ENCODE peak calls at places on chromosome 18, in four cellular contexts. N is dorsolateral prefrontal cortex, R is nephron progenitor cell, I is HepG2. C is an unnamed sample.

GRCh38 chr18:13473751-13474150 is 252.6 kb downstream of the FAM210A start:
- DNase-seq in N (peak; percentile 42), R (no peak), I (no peak), C (no peak)

GRCh38 chr18:45009766-45010165 is 329.1 kb downstream of the SETBP1 start:
- DNase-seq in N (no peak), R (no peak), I (no peak), C (no peak)

GRCh38 chr18:24766376-24766775 is 305.9 kb downstream of the HRH4 start:
- DNase-seq in N (no peak), R (no peak), I (no peak), C (no peak)

GRCh38 chr18:23541349-23542093 is 38.2 kb downstream of the RMC1 start:
- DNase-seq in N (no peak), R (no peak), I (no peak), C (no peak)

GRCh38 chr18:78720456-78721250 is 259.0 kb upstream of the SALL3 start:
- DNase-seq in N (no peak), R (no peak), I (no peak), C (no peak)

GRCh38 chr18:21187886-21188285 is 54.1 kb upstream of the GREB1L start:
- DNase-seq in N (no peak), R (no peak), I (no peak), C (no peak)

GRCh38 chr18:64712035-64712434 is 563.1 kb upstream of the LINC00305 start:
- DNase-seq in N (no peak), R (no peak), I (no peak), C (no peak)

GRCh38 chr18:22391571-22392359 is 25.9 kb downstream of the CTAGE1 start:
- DNase-seq in N (no peak), R (no peak), I (no peak), C (no peak)

GRCh38 chr18:76932026-76932819 is 109.9 kb downstream of the ZNF236 start:
- DNase-seq in N (peak; percentile 42), R (no peak), I (no peak), C (no peak)

GRCh38 chr18:45050712-45051639 is 370.3 kb downstream of the SETBP1 start:
- DNase-seq in N (no peak), R (no peak), I (no peak), C (no peak)

GRCh38 chr18:42392416-42392815 is 437.4 kb downstream of the PIK3C3 start:
- DNase-seq in N (no peak), R (no peak), I (no peak), C (no peak)

GRCh38 chr18:60147326-60147725 is 225.2 kb downstream of the MC4R start:
- DNase-seq in N (no peak), R (no peak), I (no peak), C (no peak)

GRCh38 chr18:28267878-28268625 is 91.1 kb upstream of the CDH2 start:
- DNase-seq in N (no peak), R (no peak), I (no peak), C (no peak)

GRCh38 chr18:73646772-73647171 is 500.9 kb downstream of the FBXO15 start:
- DNase-seq in N (no peak), R (no peak), I (no peak), C (no peak)

GRCh38 chr18:74476154-74476553 is 19.0 kb upstream of the DIPK1C start:
- DNase-seq in N (peak; percentile 69), R (peak; percentile 76), I (peak; percentile 25), C (no peak)

GRCh38 chr18:42268793-42269192 is 313.8 kb downstream of the PIK3C3 start:
- DNase-seq in N (no peak), R (no peak), I (no peak), C (no peak)

GRCh38 chr18:73677458-73677857 is 470.2 kb downstream of the FBXO15 start:
- DNase-seq in N (no peak), R (no peak), I (no peak), C (no peak)

GRCh38 chr18:6352275-6352674 is 62.4 kb downstream of the L3MBTL4 start:
- DNase-seq in N (no peak), R (no peak), I (no peak), C (no peak)

GRCh38 chr18:11752116-11752911 is 63.2 kb downstream of the GNAL start:
- DNase-seq in N (no peak), R (peak; percentile 67), I (no peak), C (no peak)

GRCh38 chr18:51988277-51988676 is 351.7 kb upstream of the DCC start:
- DNase-seq in N (no peak), R (no peak), I (no peak), C (no peak)

GRCh38 chr18:9757851-9758587 is 49.9 kb downstream of the RAB31 start:
- DNase-seq in N (no peak), R (no peak), I (no peak), C (no peak)

GRCh38 chr18:51211552-51211951 is 14.1 kb upstream of the MEX3C start:
- DNase-seq in N (no peak), R (no peak), I (peak; percentile 85), C (no peak)

GRCh38 chr18:35458271-35458670 is 39.5 kb downstream of the INO80C start:
- DNase-seq in N (no peak), R (no peak), I (peak; percentile 13), C (no peak)

DNA sequence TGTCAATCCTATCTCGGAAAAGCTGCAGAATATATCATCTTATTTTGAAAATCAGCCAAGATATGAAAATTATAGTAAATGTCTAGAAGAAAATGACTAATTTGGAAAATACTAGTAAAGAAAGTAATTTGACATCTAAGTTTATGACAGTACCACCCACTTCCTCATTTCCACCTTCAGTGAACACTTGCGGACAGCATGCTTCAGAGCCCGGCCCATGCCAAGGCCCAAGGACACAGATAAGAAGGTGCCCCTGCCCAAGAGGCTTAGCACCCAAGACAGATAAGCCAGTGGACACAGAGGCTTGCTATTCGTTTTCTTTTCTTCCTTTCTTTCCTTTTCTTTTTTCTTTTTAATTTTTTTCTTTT is 4.8 kb upstream of the KCNG2 start:
- DNase-seq in N (no peak), R (no peak), I (no peak), C (no peak)
- TF ChIP-seq CTCF in N (no peak), R (no peak), I (no peak), C (no peak)

DNA sequence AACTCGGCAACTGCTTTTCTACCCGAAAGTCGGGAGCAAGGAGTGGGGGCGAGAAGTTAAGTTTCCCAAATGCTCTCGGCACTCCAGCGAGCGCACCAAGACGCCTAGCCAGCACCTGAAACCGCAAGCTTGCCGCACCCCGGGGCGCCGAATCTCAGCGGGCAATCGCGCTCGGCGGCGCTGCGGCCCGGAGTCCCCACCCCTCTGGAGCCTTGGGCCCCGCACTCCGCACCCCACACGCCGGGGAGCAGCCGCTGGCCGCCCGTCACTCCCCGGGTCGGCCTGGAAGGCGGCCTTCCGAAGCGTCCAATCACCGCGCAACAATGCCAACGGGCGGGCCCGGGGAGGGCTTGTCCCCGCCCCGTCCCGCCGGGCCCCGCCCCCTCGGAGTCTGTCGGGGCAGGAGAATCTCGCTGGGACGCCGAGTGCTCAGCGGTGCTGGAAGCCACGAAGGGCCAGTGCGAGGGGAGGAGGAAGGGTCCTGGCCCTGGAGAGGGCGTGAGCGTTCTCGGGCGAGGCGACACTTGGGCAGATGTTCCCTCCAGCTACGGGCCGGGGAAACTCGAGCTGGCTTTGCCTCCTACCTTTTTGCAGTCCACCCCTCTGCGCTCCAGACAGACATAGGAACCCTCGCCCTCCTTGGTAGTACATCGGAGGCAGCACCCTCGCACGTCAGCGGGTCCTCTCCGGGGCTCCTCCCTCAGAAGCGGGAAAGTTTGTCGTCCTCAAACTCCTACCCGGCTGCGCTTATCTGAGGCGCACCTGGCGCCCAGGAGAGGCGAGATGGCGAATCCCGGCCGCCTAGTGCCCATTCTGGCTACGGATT is 1.1 kb upstream of the ZBTB7C start:
- DNase-seq in N (peak; percentile 80), R (peak; percentile 98), I (peak; percentile 65), C (peak; percentile 21)
- TF ChIP-seq CTCF in N (no peak), R (no peak), I (no peak), C (no peak)

DNA sequence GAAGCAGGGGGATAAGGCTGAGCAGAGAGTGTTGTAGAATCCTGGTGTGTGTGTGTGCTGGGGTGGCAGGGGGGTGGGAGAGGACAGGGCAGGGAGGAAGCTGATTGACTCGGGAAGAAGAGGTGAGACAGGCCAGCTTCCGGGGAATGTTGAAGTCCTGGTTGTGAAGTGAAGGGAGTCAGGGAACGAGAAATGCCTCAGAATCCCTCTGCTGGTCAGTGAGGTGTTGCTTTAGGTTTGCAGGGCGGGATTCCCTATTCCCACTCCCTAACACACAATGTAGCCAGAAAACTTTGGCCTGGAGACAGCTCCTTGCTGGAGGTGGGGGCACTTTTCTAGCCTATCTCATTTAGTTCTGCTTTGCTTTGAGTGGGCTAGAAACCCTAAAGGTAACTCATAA is 265.1 kb downstream of the HAUS1 start:
- DNase-seq in N (no peak), R (no peak), I (no peak), C (no peak)
- TF ChIP-seq CTCF in N (no peak), R (no peak), I (no peak), C (no peak)

GRCh38 chr18:54671291-54671881 is 80.3 kb downstream of the DYNAP start:
- DNase-seq in N (no peak), R (no peak), I (peak; percentile 19), C (no peak)
- TF ChIP-seq CTCF in N (peak; percentile 85), R (peak; percentile 58), I (peak; percentile 47), C (peak; percentile 40)

GRCh38 chr18:49467019-49467563 is 6.6 kb upstream of the DYM start:
- DNase-seq in N (no peak), R (no peak), I (no peak), C (no peak)

GRCh38 chr18:49460958-49461601 is 635 bp upstream of the DYM start:
- DNase-seq in N (no peak), R (no peak), I (no peak), C (no peak)

GRCh38 chr18:49467599-49467998 is 7.2 kb upstream of the DYM start:
- DNase-seq in N (no peak), R (no peak), I (no peak), C (no peak)

GRCh38 chr18:49461602-49461977 is 1.1 kb upstream of the DYM start:
- DNase-seq in N (no peak), R (no peak), I (no peak), C (no peak)

DNA sequence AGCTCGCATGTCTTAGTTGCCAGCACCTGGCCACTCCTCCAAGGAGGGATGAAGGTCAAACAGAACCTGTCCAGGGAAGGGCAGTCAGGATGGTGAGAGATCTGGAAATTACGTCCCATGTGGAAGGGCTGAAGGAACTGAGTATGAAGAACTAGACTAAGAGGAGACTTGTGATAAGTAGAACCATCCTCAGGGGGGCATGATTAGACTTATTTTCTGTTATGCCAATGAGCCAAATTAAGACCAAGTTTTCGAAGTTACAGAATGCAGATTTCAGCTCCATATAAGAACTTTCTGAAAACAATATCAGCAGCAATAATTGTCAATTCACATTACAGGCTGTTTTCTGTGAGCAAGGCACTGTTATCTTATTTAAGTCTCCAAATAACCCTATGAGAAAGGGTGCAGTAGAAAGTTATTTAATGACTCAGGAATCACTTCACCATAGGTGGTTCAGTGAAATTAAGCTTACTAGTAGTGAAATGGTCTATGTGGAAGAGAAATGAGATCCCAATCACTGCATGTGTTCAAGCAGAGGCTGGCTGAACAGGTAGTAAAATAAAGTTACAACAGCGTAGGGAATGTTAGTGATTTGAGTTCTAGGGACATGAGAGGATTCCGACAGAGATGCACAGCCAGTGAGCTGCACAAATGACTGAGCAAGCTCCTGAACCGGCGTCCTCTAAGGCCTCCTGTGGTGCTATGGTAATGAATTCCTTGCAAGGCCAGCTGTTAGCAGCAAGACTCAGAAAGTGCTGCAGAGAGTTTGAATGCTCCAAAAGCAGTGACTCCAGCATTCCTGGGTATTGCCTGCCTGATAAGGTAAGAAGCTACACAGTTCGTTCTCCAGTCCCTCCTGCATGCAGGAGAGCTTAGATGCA is 4.5 kb upstream of the DYM start:
- DNase-seq in N (no peak), R (no peak), I (no peak), C (no peak)
- TF ChIP-seq CTCF in N (no peak), R (no peak), I (peak; percentile 26), C (no peak)